ENCODE peak calls at places on chromosomes 6 and 20, in four cellular contexts. I is mesendoderm, U is neuronal stem cell, B is IMR-90. T is an unnamed sample.

GRCh38 chr20:50197463-50197862 is 6.8 kb downstream of the CEBPB start:
- DNase-seq in U (no peak), I (no peak), B (no peak), T (no peak)

GRCh38 chr6:111715321-111715720 is 109.6 kb upstream of the TRAF3IP2 start:
- DNase-seq in U (no peak), I (no peak), B (no peak), T (no peak)

GRCh38 chr20:61930776-61931475 is 134.8 kb downstream of the TAF4 start:
- DNase-seq in I (no peak), B (no peak), U (no peak), T (no peak)

GRCh38 chr6:136306466-136306865 is 16.8 kb upstream of the BCLAF1 start:
- DNase-seq in I (no peak), U (no peak), B (no peak), T (no peak)

GRCh38 chr6:116866281-116866871 is 10.7 kb upstream of the RFX6 start:
- DNase-seq in U (no peak), I (peak; percentile 18), B (peak; percentile 2), T (no peak)

GRCh38 chr6:98832282-98833100 is 1.9 kb upstream of the POU3F2 start:
- DNase-seq in U (peak; percentile 50), B (peak; percentile 74), I (no peak), T (no peak)

GRCh38 chr20:39849664-39850063 is 839.4 kb downstream of the MAFB start:
- DNase-seq in I (no peak), B (peak; percentile 94), U (no peak), T (no peak)

GRCh38 chr20:51910202-51911050 is 108.1 kb upstream of the SALL4 start:
- DNase-seq in B (peak; percentile 17), I (peak; percentile 72), U (peak; percentile 48), T (no peak)

GRCh38 chr6:166389119-166389518 is 6.4 kb upstream of the MPC1 start:
- DNase-seq in I (no peak), U (no peak), B (no peak), T (no peak)

GRCh38 chr6:32973934-32974333 is 5.5 kb downstream of the BRD2 start:
- DNase-seq in U (no peak), B (peak; percentile 66), I (no peak), T (no peak)

GRCh38 chr6:34447381-34447780 is 18.5 kb upstream of the PACSIN1 start:
- DNase-seq in B (no peak), I (no peak), U (no peak), T (no peak)
- H2BK5ac ChIP-seq in B (no peak overlapping the region), I (no peak overlapping the region), U (no peak overlapping the region), T (no peak overlapping the region)

GRCh38 chr6:5482619-5483018 is 221.3 kb downstream of the FARS2 start:
- DNase-seq in I (no peak), U (no peak), B (no peak), T (no peak)
- H4K8ac ChIP-seq in I (no peak overlapping the region), U (no peak overlapping the region), B (no peak overlapping the region), T (no peak overlapping the region)

DNA sequence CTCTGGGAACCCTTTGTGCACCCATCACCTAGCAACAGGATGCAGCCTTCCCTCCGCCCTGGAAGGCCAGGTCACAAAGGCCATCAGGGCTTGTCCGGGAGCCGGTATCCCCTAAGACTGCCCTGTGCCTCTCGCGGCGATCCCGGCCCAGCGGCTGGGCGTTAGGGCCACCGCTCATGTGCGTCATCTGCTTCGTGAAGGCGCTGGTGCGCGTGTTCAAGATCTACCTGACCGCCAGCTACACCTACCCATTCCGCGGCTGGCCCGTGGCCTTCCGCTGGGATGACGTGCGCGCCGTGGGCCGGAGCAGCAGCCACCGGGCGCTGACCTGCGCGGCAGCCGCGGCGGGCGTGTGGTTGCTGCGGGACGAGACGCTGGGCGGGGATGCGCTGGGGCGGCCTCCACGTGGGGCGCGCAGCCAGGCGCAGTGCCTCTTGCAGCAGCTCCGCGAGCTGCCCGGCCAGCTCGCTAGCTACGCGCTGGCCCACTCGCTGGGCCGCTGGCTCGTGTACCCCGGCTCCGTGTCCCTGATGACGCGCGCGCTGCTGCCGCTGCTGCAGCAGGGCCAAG is at the start of gene ABHD16B:
- DNase-seq in U (no peak), I (no peak), B (no peak), T (no peak)
- H2BK5ac ChIP-seq in U (peak within 1 kb of the TSS; percentile 75), I (no peak within 1 kb of the TSS), B (no peak within 1 kb of the TSS), T (no peak within 1 kb of the TSS)

DNA sequence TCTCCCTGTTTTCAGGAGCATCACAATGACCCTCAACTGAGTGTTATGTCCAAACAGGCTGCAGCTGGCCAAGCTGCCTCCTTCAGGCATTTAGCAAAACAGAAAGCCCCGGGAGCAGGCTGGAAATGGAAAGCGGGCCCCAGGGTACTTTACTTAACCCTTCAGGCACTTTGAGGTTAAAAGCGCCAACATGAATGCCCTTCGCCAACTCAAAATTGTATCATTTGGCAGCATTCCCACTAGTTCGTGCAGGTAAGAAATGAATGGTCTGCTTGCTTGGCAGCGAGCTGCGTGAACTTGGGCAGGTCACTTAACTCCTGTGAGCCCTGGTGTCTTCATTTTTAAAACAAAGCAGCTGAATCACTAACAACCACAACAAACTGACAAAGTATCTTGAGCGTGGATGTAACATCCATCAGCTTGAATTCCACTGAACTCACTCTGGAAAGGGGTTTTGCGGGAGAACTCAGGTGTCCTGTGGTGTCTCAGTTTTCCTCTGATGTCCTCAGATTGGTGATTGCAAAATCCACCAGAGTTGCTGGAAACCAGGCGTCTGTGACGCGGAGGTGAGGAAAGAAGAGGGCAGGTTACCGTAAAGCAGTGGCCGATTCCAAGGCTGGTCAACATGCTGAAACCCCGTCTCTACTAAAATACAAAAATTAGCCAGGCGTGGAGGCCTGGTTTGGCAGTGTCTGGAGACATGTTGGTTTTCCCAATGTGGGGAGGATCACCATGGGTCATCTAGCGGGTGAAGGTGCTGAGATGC is 118.8 kb upstream of the ZNF217 start:
- DNase-seq in B (no peak), U (no peak), I (no peak), T (no peak)
- H4K8ac ChIP-seq in B (peak overlapping the region; percentile 31), U (no peak overlapping the region), I (no peak overlapping the region), T (no peak overlapping the region)

DNA sequence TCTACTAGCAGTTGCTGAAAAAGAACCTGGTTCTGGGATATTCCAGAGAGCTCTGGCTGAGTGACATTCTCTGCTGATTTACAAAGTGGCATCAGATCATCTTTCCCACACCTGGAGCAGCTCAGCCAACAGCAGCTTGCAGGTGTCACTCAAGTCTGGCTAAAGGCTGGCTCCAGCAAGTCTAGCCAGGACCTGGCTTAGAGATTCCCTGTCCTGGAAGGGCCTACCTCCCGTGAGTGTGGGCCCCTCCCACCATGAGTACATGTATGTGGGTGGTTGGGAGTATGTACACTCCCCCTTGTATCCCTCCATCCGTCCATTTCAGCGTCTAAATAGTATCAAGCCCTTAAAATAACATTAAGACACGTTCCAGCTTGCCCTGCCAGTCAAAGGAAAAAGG is 539.3 kb upstream of the ID4 start:
- DNase-seq in B (no peak), U (no peak), I (peak; percentile 55), T (peak; percentile 42)
- H2BK5ac ChIP-seq in B (no peak overlapping the region), U (no peak overlapping the region), I (no peak overlapping the region), T (no peak overlapping the region)

DNA sequence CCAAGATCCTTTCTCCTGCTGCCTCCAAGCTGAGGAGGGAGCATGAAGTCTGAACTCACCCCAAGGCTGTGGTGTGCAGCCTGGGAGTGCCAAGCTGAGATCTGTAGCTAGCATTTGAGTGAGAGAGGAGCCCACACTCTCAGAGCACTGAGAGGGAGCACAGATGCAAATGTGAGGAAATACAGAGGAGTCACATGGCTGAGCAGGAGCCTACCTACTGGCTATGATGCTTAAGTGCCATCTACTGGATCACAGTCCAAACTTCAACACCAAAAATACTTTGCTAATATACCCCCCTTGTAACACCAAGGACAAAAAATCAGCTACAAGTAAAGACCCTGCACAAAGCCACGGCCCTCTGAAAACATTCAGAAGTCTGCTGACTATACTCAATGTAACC is 94.4 kb upstream of the IMPG1 start:
- DNase-seq in I (no peak), U (no peak), B (no peak), T (no peak)
- H4K8ac ChIP-seq in I (no peak overlapping the region), U (no peak overlapping the region), B (no peak overlapping the region), T (no peak overlapping the region)

DNA sequence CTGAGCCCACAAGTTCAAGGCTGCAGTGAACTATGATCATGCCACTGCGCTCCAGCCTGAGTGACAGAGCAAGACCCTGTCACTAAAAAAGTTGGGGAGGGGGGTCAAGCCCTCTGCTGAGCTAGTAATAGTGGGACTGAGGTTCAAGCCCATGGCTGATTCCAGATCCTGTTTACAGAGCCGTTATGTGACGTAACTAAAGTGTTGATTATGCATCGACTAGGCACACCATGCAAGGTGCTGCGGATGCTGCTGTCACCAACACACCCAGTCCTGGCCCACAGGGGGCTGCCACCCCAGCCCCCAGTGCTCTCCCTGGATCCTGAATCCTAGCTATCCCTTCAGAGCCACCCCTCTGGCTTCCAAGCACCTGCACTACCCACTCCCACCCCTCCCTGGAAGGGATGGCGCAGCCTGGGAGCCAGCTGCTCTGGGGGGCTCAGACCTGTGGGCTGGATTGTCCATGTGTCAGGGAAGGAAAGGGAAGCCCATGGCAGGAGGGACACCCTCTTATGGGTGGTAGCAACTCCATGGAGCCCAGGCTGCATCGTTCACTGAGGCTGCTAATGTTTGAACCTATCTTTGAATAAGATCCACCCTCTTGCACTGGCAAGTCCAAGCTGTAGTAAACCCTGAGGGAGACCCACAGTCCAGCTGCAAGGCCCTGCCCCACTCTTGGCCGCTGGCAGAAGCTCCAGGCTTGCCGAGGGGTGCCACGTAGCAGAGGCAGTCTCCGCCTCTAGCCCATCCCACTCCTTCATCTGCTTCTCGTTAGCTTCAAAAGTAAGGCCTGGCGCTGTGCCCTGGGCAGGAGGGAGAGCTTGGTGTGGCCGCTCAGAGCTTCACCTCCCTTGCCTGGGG is 95.0 kb downstream of the SNX5 start:
- DNase-seq in U (no peak), I (no peak), B (peak; percentile 96), T (peak; percentile 73)
- H2BK5ac ChIP-seq in U (no peak overlapping the region), I (no peak overlapping the region), B (peak overlapping the region; percentile 17), T (no peak overlapping the region)

DNA sequence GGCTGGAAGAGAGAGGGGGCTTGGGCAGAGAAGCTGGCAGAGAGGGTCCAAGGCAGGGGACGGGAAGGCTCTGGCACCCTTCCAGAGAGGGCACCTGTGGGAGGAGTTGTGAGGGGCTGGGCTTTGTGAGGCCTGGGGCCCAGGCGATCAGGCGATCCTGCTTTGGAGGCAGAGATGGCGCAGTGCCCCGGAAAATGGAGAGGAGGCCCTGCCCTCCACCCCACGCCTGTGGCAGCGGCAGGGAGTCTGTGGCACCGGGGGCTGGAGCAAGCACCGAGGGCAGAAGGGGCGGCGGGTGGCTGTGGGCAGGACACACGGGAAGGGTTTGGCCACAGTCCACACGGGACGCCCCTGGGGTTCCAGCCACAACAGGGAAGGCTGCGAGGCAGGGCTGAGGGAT is 36.5 kb upstream of the FNDC1 start:
- DNase-seq in I (no peak), B (no peak), U (no peak), T (no peak)
- H4K8ac ChIP-seq in I (no peak overlapping the region), B (no peak overlapping the region), U (no peak overlapping the region), T (no peak overlapping the region)